ENCODE peak calls at places on chromosome 14, in eight cellular contexts. C is HCT116, R is adipocyte, W is astrocyte, B is GM12878, O is K562, J is IMR-90, D is colonic mucosa. Z is an unnamed sample.

GRCh38 chr14:59631237-59631636 is 54.6 kb upstream of the CCDC175 start:
- DNase-seq in B (no peak), W (no peak), D (no peak), O (peak), J (no peak), C (no peak), R (no peak), Z (no peak)

GRCh38 chr14:61573748-61574513 is 121.4 kb upstream of the HIF1A start:
- DNase-seq in C (no peak), D (no peak), W (peak), B (no peak), J (peak), R (peak), O (no peak), Z (no peak)

GRCh38 chr14:45716506-45716905 is 463.5 kb upstream of the MIS18BP1 start:
- DNase-seq in D (no peak), B (no peak), J (no peak), C (no peak), R (no peak), O (no peak), W (no peak), Z (no peak)

GRCh38 chr14:42214981-42215491 is 608.4 kb downstream of the LRFN5 start:
- DNase-seq in B (no peak), C (no peak), J (peak), D (no peak), W (peak), O (no peak), R (peak), Z (no peak)

GRCh38 chr14:81305743-81306142 is 85.0 kb upstream of the GTF2A1 start:
- DNase-seq in R (no peak), C (no peak), W (no peak), B (no peak), D (no peak), J (no peak), O (no peak), Z (peak)

GRCh38 chr14:35861204-35861868 is 35.2 kb downstream of the BRMS1L start:
- DNase-seq in D (no peak), C (no peak), B (peak), J (no peak), W (no peak), R (no peak), O (no peak), Z (peak)

GRCh38 chr14:20608383-20609095 is 17.4 kb upstream of the RNASE12 start:
- DNase-seq in O (no peak), J (no peak), B (no peak), C (no peak), W (no peak), D (no peak), R (no peak), Z (no peak)

GRCh38 chr14:21233457-21234076 is 35.7 kb downstream of the HNRNPC start:
- DNase-seq in O (no peak), W (no peak), B (no peak), J (no peak), R (no peak), D (no peak), C (no peak), Z (no peak)

GRCh38 chr14:29724991-29725390 is 202.7 kb downstream of the PRKD1 start:
- DNase-seq in W (peak), R (peak), C (no peak), B (no peak), D (no peak), O (no peak), J (peak), Z (no peak)

GRCh38 chr14:69154779-69155178 is 1.9 kb upstream of the DCAF5 start:
- DNase-seq in W (peak), R (no peak), O (no peak), J (no peak), B (no peak), C (no peak), D (no peak), Z (no peak)

GRCh38 chr14:91372680-91373495 is 44.7 kb downstream of the CCDC88C start:
- DNase-seq in J (no peak), R (no peak), C (no peak), O (no peak), W (no peak), D (no peak), B (no peak), Z (peak)

GRCh38 chr14:99682809-99683618 is 1.1 kb upstream of the CYP46A1 start:
- DNase-seq in B (no peak), C (peak), W (peak), O (peak), R (peak), J (peak), D (peak), Z (peak)

GRCh38 chr14:99862111-99862510 is 68.9 kb downstream of the EML1 start:
- DNase-seq in D (no peak), C (no peak), J (peak), B (no peak), W (peak), R (no peak), O (no peak), Z (no peak)

GRCh38 chr14:68780358-68781160 is 12.3 kb downstream of the ZFP36L1 start:
- DNase-seq in R (peak), O (peak), C (no peak), B (no peak), W (peak), D (peak), J (peak), Z (no peak)

GRCh38 chr14:23076785-23077408 is 18.0 kb downstream of the ACIN1 start:
- DNase-seq in R (peak), J (peak), O (no peak), C (no peak), D (no peak), W (no peak), B (no peak), Z (no peak)

GRCh38 chr14:106842687-106843086 is 1316.3 kb downstream of the TMEM121 start:
- DNase-seq in B (no peak), J (no peak), W (no peak), C (no peak), O (peak), R (no peak), D (no peak), Z (no peak)

GRCh38 chr14:22977684-22978486 is 4.5 kb downstream of the AJUBA start:
- DNase-seq in C (no peak), J (peak), B (no peak), D (peak), W (peak), O (peak), R (peak), Z (no peak)

GRCh38 chr14:38743941-38744611 is 359.0 kb downstream of the SEC23A start:
- DNase-seq in D (no peak), B (no peak), W (no peak), R (no peak), O (no peak), J (no peak), C (no peak), Z (no peak)

GRCh38 chr14:75689012-75689411 is 28.0 kb downstream of the TTLL5 start:
- DNase-seq in O (no peak), J (peak), B (no peak), C (no peak), R (no peak), D (no peak), W (peak), Z (no peak)

GRCh38 chr14:64703393-64704144 is 655 bp upstream of the PLEKHG3 start:
- DNase-seq in D (no peak), C (no peak), W (peak), B (no peak), R (no peak), J (no peak), O (no peak), Z (no peak)

GRCh38 chr14:25103261-25103660 is 53.3 kb upstream of the STXBP6 start:
- DNase-seq in J (no peak), R (peak), C (no peak), B (no peak), D (no peak), W (no peak), O (no peak), Z (no peak)

GRCh38 chr14:41505491-41505890 is 101.2 kb upstream of the LRFN5 start:
- DNase-seq in J (no peak), R (no peak), C (no peak), B (no peak), O (no peak), D (no peak), W (no peak), Z (no peak)

GRCh38 chr14:103206023-103206481 is 82.8 kb downstream of the TNFAIP2 start:
- DNase-seq in W (peak), B (no peak), C (no peak), R (peak), O (no peak), J (no peak), D (no peak), Z (no peak)
- H3K9ac ChIP-seq in W (no peak), B (no peak), C (no peak), R (peak), O (peak), J (no peak), D (peak), Z (no peak)

GRCh38 chr14:49865431-49865859 is 12.9 kb upstream of the NEMF start:
- DNase-seq in D (peak), C (no peak), B (no peak), W (no peak), R (peak), O (no peak), J (peak), Z (peak)

GRCh38 chr14:49870908-49871307 is 18.3 kb upstream of the NEMF start:
- DNase-seq in O (no peak), R (no peak), J (no peak), D (no peak), B (no peak), C (no peak), W (no peak), Z (no peak)

GRCh38 chr14:49867831-49868719 is 15.5 kb upstream of the NEMF start:
- DNase-seq in D (peak), J (peak), W (peak), R (peak), C (peak), B (peak), O (peak), Z (peak)

GRCh38 chr14:49863483-49864262 is 11.1 kb upstream of the NEMF start:
- DNase-seq in O (peak), C (no peak), D (peak), B (no peak), W (no peak), J (no peak), R (peak), Z (no peak)

GRCh38 chr14:49868720-49869114 is 16.1 kb upstream of the NEMF start:
- DNase-seq in O (no peak), C (no peak), R (no peak), B (no peak), D (no peak), J (no peak), W (no peak), Z (no peak)
- H3K9ac ChIP-seq in O (no peak), C (peak), R (peak), B (peak), D (peak), J (peak), W (peak), Z (peak)

GRCh38 chr14:73802431-73803188 is 49.0 kb upstream of the PTGR2 start:
- DNase-seq in J (no peak), B (no peak), W (no peak), O (no peak), D (peak), R (no peak), C (no peak), Z (no peak)
- H3K9ac ChIP-seq in J (no peak), B (no peak), W (no peak), O (peak), D (no peak), R (no peak), C (no peak), Z (no peak)

GRCh38 chr14:97025722-97026121 is 228.5 kb downstream of the VRK1 start:
- DNase-seq in W (no peak), C (no peak), D (no peak), B (no peak), R (no peak), J (no peak), O (no peak), Z (no peak)
- H3K9ac ChIP-seq in W (no peak), C (no peak), D (no peak), B (no peak), R (no peak), J (no peak), O (no peak), Z (no peak)

Z was measured in MM.1S.